ENCODE peak calls at places on chromosomes 6 and 20, in six cellular contexts. A is tibial nerve, E is psoas muscle, H is GM10248, B is IMR-90, C is cardiac muscle cell. Y is an unnamed sample.
A peak's percentile ranks its signal among the peaks of the same experiment; 100 is the strongest.

GRCh38 chr20:34983089-34983820 is 27.6 kb downstream of the MYH7B start:
- DNase-seq in A (no peak), E (no peak), H (no peak), B (no peak), C (no peak), Y (no peak)

GRCh38 chr6:170295519-170296422 is 4.9 kb upstream of the DLL1 start:
- DNase-seq in A (no peak), E (no peak), H (peak; percentile 64), B (no peak), C (no peak), Y (peak; percentile 81)

GRCh38 chr6:118963003-118963402 is 28.0 kb upstream of the MCM9 start:
- DNase-seq in A (no peak), E (no peak), H (no peak), B (peak; percentile 10), C (peak; percentile 25), Y (no peak)

GRCh38 chr6:31493875-31494694 is 3.9 kb upstream of the MICB start:
- DNase-seq in A (peak; percentile 85), E (peak; percentile 80), H (peak; percentile 64), B (peak; percentile 70), C (peak; percentile 78), Y (peak; percentile 70)

GRCh38 chr6:41591859-41592502 is 45.8 kb downstream of the FOXP4 start:
- DNase-seq in A (peak; percentile 90), E (peak; percentile 69), H (peak; percentile 89), B (peak; percentile 45), C (peak; percentile 67), Y (peak; percentile 93)

GRCh38 chr6:12654526-12654925 is 62.0 kb upstream of the PHACTR1 start:
- DNase-seq in A (no peak), E (no peak), H (no peak), B (no peak), C (no peak), Y (no peak)

GRCh38 chr6:96468281-96468680 is 53.3 kb upstream of the UFL1 start:
- DNase-seq in A (no peak), E (no peak), H (no peak), B (no peak), C (no peak), Y (no peak)

GRCh38 chr20:64256282-64256947 is 867 bp downstream of the PCMTD2 start:
- DNase-seq in A (no peak), E (no peak), H (peak; percentile 23), B (peak; percentile 10), C (no peak), Y (no peak)

GRCh38 chr20:2238601-2239000 is 57.2 kb upstream of the TGM3 start:
- DNase-seq in A (no peak), E (no peak), H (no peak), B (no peak), C (no peak), Y (no peak)

GRCh38 chr20:2236266-2236665 is 59.5 kb upstream of the TGM3 start:
- DNase-seq in A (no peak), E (no peak), H (no peak), B (peak; percentile 20), C (peak; percentile 68), Y (no peak)

GRCh38 chr20:2240835-2241234 is 55.0 kb upstream of the TGM3 start:
- DNase-seq in A (no peak), E (no peak), H (no peak), B (no peak), C (no peak), Y (no peak)

GRCh38 chr20:2234788-2235187 is 61.0 kb upstream of the TGM3 start:
- DNase-seq in A (no peak), E (no peak), H (no peak), B (no peak), C (no peak), Y (no peak)

GRCh38 chr20:2237059-2237458 is 58.7 kb upstream of the TGM3 start:
- DNase-seq in A (peak; percentile 42), E (peak; percentile 67), H (no peak), B (peak; percentile 95), C (peak; percentile 94), Y (no peak)
- TF ChIP-seq CTCF in A (no peak), E (peak; percentile 33), H (no peak), B (peak; percentile 28), C (peak; percentile 39), Y (no peak)

GRCh38 chr6:129251669-129252376 is 368.9 kb downstream of the LAMA2 start:
- DNase-seq in A (peak; percentile 81), E (no peak), H (peak; percentile 25), B (peak; percentile 75), C (peak; percentile 85), Y (peak; percentile 34)
- TF ChIP-seq CTCF in A (peak; percentile 75), E (peak; percentile 78), H (peak; percentile 84), B (peak; percentile 80), C (peak; percentile 81), Y (peak; percentile 75)

GRCh38 chr6:37365791-37366190 is 12.0 kb downstream of the RNF8 start:
- DNase-seq in A (no peak), E (no peak), H (no peak), B (peak; percentile 35), C (peak; percentile 65), Y (no peak)
- TF ChIP-seq CTCF in A (no peak), E (peak; percentile 13), H (peak; percentile 16), B (peak; percentile 46), C (peak; percentile 33), Y (no peak)

GRCh38 chr20:9617940-9618339 is 103.5 kb downstream of the LAMP5 start:
- DNase-seq in A (no peak), E (no peak), H (no peak), B (peak; percentile 22), C (peak; percentile 27), Y (no peak)
- TF ChIP-seq CTCF in A (peak; percentile 10), E (no peak), H (peak; percentile 33), B (peak; percentile 33), C (peak; percentile 8), Y (peak; percentile 15)

GRCh38 chr20:44750081-44750805 is 4.6 kb downstream of the KCNK15 start:
- DNase-seq in A (no peak), E (no peak), H (no peak), B (no peak), C (no peak), Y (no peak)
- TF ChIP-seq CTCF in A (peak; percentile 14), E (peak; percentile 41), H (no peak), B (peak; percentile 42), C (peak; percentile 17), Y (peak; percentile 17)

GRCh38 chr6:38337819-38338465 is 301.8 kb downstream of the BTBD9 start:
- DNase-seq in A (no peak), E (no peak), H (no peak), B (peak; percentile 88), C (peak; percentile 74), Y (no peak)
- TF ChIP-seq CTCF in A (no peak), E (no peak), H (no peak), B (peak; percentile 36), C (peak; percentile 28), Y (no peak)

DNA sequence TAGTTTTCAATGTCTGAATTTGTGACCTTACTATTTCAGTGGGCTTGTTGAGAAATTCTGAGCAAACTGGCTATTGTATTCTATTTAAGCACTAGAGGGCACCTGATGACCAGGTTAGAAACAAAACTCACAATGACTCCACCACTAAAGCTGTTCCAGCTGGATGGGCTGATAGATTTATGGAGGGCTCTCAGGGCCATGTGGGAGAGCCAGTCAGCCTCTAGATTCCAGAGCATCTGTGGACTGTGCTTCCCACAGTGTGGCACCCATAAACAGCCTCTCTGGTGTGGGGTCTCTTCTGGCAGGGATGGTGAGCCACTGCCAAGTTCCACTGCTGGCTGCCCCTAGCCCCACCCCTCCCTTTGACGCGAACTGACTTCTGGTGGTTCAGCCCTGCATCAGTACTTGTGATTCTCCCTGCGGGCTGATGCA is 29.2 kb downstream of the C6orf58 start:
- DNase-seq in A (no peak), E (no peak), H (peak; percentile 6), B (peak; percentile 31), C (peak; percentile 50), Y (no peak)
- TF ChIP-seq CTCF in A (no peak), E (no peak), H (no peak), B (peak; percentile 26), C (peak; percentile 19), Y (no peak)

DNA sequence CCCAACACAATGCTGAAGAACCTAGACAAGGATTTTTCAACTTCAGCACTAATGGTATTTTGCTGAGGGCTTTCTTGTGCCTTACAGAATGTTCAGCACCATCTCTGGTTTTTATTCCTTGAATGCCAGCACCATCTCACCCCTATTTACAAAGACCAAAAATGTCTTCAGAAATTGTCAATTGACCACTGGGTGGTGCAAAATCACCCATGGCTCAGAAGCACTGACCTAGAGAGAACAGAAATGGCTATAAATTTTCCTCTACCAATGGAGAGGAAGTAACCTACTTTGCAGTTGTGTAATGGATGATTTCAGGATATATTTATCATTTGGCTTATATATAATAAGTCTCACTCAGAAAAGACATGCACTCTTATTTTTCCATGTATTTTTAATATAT is 431.0 kb upstream of the IRAK1BP1 start:
- DNase-seq in A (no peak), E (no peak), H (no peak), B (peak; percentile 33), C (peak; percentile 20), Y (no peak)
- TF ChIP-seq CTCF in A (no peak), E (no peak), H (no peak), B (peak; percentile 48), C (peak; percentile 18), Y (no peak)

GRCh38 chr20:38125157-38126056 is 39.7 kb downstream of the TGM2 start:
- DNase-seq in A (peak; percentile 72), E (no peak), H (no peak), B (peak; percentile 58), C (peak; percentile 92), Y (no peak)
- TF ChIP-seq CTCF in A (no peak), E (no peak), H (no peak), B (peak; percentile 19), C (no peak), Y (no peak)

DNA sequence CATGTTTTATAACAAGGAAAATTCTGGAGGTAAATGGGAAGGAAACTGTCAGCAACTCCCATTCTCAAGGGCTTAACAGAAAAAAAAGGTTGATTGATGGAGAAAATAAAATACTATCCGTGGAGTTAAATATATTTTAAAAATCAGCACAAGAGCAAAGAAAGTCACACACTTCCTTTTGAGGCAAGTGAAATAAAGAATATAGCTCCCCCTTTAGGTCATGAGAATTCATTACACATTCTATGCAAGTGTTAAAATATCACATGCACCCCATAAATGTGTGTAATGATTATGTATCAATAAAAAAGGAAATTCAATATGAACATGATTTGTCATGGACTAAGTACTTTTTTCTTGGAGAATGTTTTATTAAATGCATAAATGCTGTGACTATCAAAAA is 349.2 kb downstream of the TPBG start:
- DNase-seq in A (no peak), E (no peak), H (peak; percentile 24), B (no peak), C (peak; percentile 2), Y (peak; percentile 32)
- TF ChIP-seq CTCF in A (no peak), E (peak; percentile 21), H (peak; percentile 25), B (peak; percentile 26), C (peak; percentile 31), Y (peak; percentile 27)

Y was measured in GM20000.